ENCODE peak calls at places on chromosomes 3 and 15, in eight cellular contexts. X is hepatocyte; U is caudate nucleus; I is A549; B is naive thymus-derived CD4-positive, alpha-beta T cell; A is SK-N-SH; M is lower lobe of right lung; L is keratinocyte. Q is an unnamed sample.

GRCh38 chr3:152826476-152826875 is 8.5 kb upstream of the P2RY1 start:
- DNase-seq in M (no peak), U (no peak), B (no peak), L (no peak), X (no peak), I (no peak), A (no peak), Q (no peak)

GRCh38 chr3:52400275-52400793 is 44.6 kb downstream of the SEMA3G start:
- DNase-seq in A (no peak), B (no peak), L (no peak), I (no peak), X (no peak), M (peak; percentile 38), U (no peak), Q (no peak)

GRCh38 chr15:63752075-63752684 is 81.6 kb downstream of the HERC1 start:
- DNase-seq in B (peak; percentile 52), A (peak; percentile 54), I (peak; percentile 76), M (no peak), L (peak; percentile 7), U (no peak), X (peak; percentile 73), Q (peak; percentile 4)

GRCh38 chr3:17638351-17638750 is 104.1 kb downstream of the TBC1D5 start:
- DNase-seq in U (no peak), X (no peak), L (no peak), I (no peak), A (no peak), B (no peak), M (no peak), Q (no peak)

GRCh38 chr3:134373278-134373941 is 837 bp downstream of the AMOTL2 start:
- DNase-seq in I (peak; percentile 74), U (peak; percentile 49), B (no peak), A (peak; percentile 84), L (no peak), M (peak; percentile 88), X (peak; percentile 93), Q (peak; percentile 81)

GRCh38 chr15:40010681-40011080 is 28.3 kb downstream of the SRP14 start:
- DNase-seq in A (peak; percentile 37), B (no peak), X (no peak), M (no peak), I (no peak), U (no peak), L (no peak), Q (no peak)

GRCh38 chr3:71111784-71112440 is 471.6 kb downstream of the FOXP1 start:
- DNase-seq in B (no peak), M (no peak), U (no peak), X (no peak), I (peak; percentile 79), L (peak; percentile 32), A (no peak), Q (no peak)

GRCh38 chr3:134619884-134620445 is 30.9 kb downstream of the KY start:
- DNase-seq in A (no peak), I (no peak), B (no peak), M (no peak), U (no peak), L (no peak), X (no peak), Q (no peak)

GRCh38 chr3:127039719-127040118 is 56.8 kb downstream of the PLXNA1 start:
- DNase-seq in I (no peak), U (no peak), A (no peak), L (no peak), X (no peak), M (peak; percentile 27), B (no peak), Q (no peak)

GRCh38 chr3:70959506-70959905 is 624.0 kb downstream of the FOXP1 start:
- DNase-seq in L (no peak), X (no peak), A (no peak), M (no peak), I (no peak), U (no peak), B (no peak), Q (no peak)

GRCh38 chr3:5017953-5018531 is 38.8 kb downstream of the BHLHE40 start:
- DNase-seq in M (peak; percentile 77), I (peak; percentile 86), U (no peak), B (no peak), X (peak; percentile 39), L (no peak), A (no peak), Q (peak; percentile 14)

GRCh38 chr3:42569743-42570142 is 12.0 kb downstream of the SEC22C start:
- DNase-seq in A (peak; percentile 17), B (no peak), M (no peak), U (no peak), X (no peak), I (no peak), L (no peak), Q (no peak)

GRCh38 chr3:104988491-104988890 is 378.2 kb upstream of the ALCAM start:
- DNase-seq in I (no peak), X (no peak), M (no peak), B (no peak), A (no peak), L (no peak), U (no peak), Q (no peak)

GRCh38 chr15:59296181-59296617 is 76.5 kb downstream of the MYO1E start:
- DNase-seq in I (peak; percentile 62), B (no peak), U (no peak), X (no peak), L (no peak), A (no peak), M (no peak), Q (no peak)

GRCh38 chr15:88038261-88038660 is 218.3 kb downstream of the NTRK3 start:
- DNase-seq in U (no peak), I (no peak), B (no peak), A (no peak), L (no peak), X (no peak), M (no peak), Q (no peak)

GRCh38 chr15:28904541-28905303 is 18.9 kb downstream of the APBA2 start:
- DNase-seq in I (no peak), M (no peak), X (no peak), U (no peak), B (no peak), L (no peak), A (peak; percentile 25), Q (no peak)

GRCh38 chr3:181919375-181919774 is 207.7 kb downstream of the SOX2 start:
- DNase-seq in L (no peak), X (no peak), I (no peak), U (no peak), M (no peak), A (no peak), B (no peak), Q (no peak)

GRCh38 chr3:183313331-183313730 is 60.3 kb downstream of the B3GNT5 start:
- DNase-seq in X (no peak), L (no peak), B (no peak), A (no peak), U (no peak), M (no peak), I (no peak), Q (no peak)

GRCh38 chr3:143120716-143121239 is 1.2 kb downstream of the CHST2 start:
- DNase-seq in U (peak; percentile 31), M (peak; percentile 46), A (peak; percentile 50), L (no peak), X (peak; percentile 50), I (peak; percentile 13), B (peak; percentile 60), Q (no peak)

GRCh38 chr15:77541421-77542181 is 91.1 kb downstream of the LINGO1 start:
- DNase-seq in B (no peak), L (no peak), I (no peak), U (no peak), A (no peak), M (peak; percentile 67), X (no peak), Q (no peak)

GRCh38 chr3:69214241-69214640 is 91.8 kb upstream of the LMOD3 start:
- DNase-seq in U (no peak), L (no peak), X (no peak), I (peak; percentile 17), B (no peak), M (no peak), A (no peak), Q (no peak)

GRCh38 chr15:67906382-67906781 is 66.5 kb upstream of the RNU6-1 start:
- DNase-seq in U (no peak), M (no peak), X (no peak), I (peak; percentile 48), L (no peak), B (no peak), A (no peak), Q (no peak)
- H3K27ac ChIP-seq in U (no peak overlapping the region), M (no peak overlapping the region), X (no peak overlapping the region), I (no peak overlapping the region), L (no peak overlapping the region), B (no peak overlapping the region), A (no peak overlapping the region), Q (no peak overlapping the region)

GRCh38 chr15:43402255-43402654 is 31.4 kb downstream of the TUBGCP4 start:
- DNase-seq in B (no peak), L (no peak), M (no peak), X (no peak), U (no peak), I (no peak), A (no peak), Q (no peak)
- H3K27ac ChIP-seq in B (no peak overlapping the region), L (no peak overlapping the region), M (no peak overlapping the region), X (no peak overlapping the region), U (no peak overlapping the region), I (no peak overlapping the region), A (no peak overlapping the region), Q (no peak overlapping the region)

DNA sequence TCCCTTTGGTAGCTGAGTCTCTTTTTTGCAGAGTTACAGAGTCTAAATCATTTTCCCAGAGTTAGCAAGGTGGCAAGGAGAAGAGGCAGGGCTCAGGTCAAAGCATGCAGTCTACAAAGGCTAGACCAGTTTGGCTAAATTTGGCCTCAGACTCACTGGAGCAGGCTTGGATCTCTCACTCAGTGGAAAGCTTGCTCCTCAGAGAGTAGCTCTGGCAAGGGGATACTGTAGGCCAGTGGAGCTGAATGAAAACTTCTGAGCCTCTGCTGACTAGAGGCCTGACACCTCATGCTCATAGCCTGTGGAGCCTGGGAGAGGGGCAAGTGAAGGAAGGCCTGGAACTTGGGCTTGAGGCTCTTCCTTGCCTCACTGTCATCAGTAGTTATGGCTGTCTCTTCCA is 101.0 kb downstream of the MOBP start:
- DNase-seq in B (no peak), I (no peak), L (no peak), U (no peak), A (no peak), X (no peak), M (no peak), Q (no peak)
- H3K27ac ChIP-seq in B (no peak overlapping the region), I (no peak overlapping the region), L (no peak overlapping the region), U (no peak overlapping the region), A (no peak overlapping the region), X (no peak overlapping the region), M (no peak overlapping the region), Q (no peak overlapping the region)

GRCh38 chr15:99412082-99412481 is 153.7 kb upstream of the MEF2A start:
- DNase-seq in M (no peak), I (no peak), A (no peak), U (no peak), X (no peak), B (no peak), L (no peak), Q (no peak)

GRCh38 chr15:99412626-99413025 is 153.2 kb upstream of the MEF2A start:
- DNase-seq in U (no peak), A (no peak), B (no peak), M (no peak), I (no peak), X (no peak), L (no peak), Q (no peak)

GRCh38 chr15:99409560-99409959 is 156.2 kb upstream of the MEF2A start:
- DNase-seq in L (no peak), A (no peak), M (no peak), I (no peak), B (no peak), U (no peak), X (no peak), Q (no peak)

GRCh38 chr15:99410477-99410876 is 155.3 kb upstream of the MEF2A start:
- DNase-seq in L (no peak), B (no peak), A (no peak), U (no peak), I (no peak), X (no peak), M (no peak), Q (no peak)

GRCh38 chr15:99411234-99411633 is 154.6 kb upstream of the MEF2A start:
- DNase-seq in U (no peak), L (no peak), A (no peak), I (no peak), B (no peak), X (no peak), M (no peak), Q (no peak)
- H3K27ac ChIP-seq in U (no peak overlapping the region), L (no peak overlapping the region), A (no peak overlapping the region), I (no peak overlapping the region), B (no peak overlapping the region), X (no peak overlapping the region), M (no peak overlapping the region), Q (no peak overlapping the region)